ENCODE peak calls at places on chromosomes 13 and 19, in ten cellular contexts. S is left ventricle myocardium inferior; J is CD8-positive, alpha-beta T cell; L is GM12878; K is cardiac muscle cell; O is fibroblast of lung; Y is AG04450; I is stomach; A is CD4-positive, CD25-positive, alpha-beta regulatory T cell; T is GM23248. P is an unnamed sample. For H3K9me3, the result is how much of the 10 kb centered on the place peaks cover.

GRCh38 chr13:29319451-29319850 is 276.0 kb downstream of the SLC7A1 start:
- DNase-seq in A (no peak), S (no peak), J (no peak), L (no peak), T (no peak), O (no peak), I (no peak), K (no peak), Y (no peak), P (no peak)

GRCh38 chr13:44436589-44437337 is 63.1 kb downstream of the SERP2 start:
- DNase-seq in Y (peak), S (peak), T (peak), O (peak), K (peak), L (no peak), I (peak), A (peak), J (peak), P (peak)

GRCh38 chr19:49591731-49592485 is 926 bp downstream of the PRR12 start:
- DNase-seq in I (peak), Y (no peak), K (peak), T (peak), L (no peak), O (peak), J (no peak), A (peak), S (peak), P (peak)

GRCh38 chr19:50046649-50047503 is 21.1 kb downstream of the ZNF473 start:
- DNase-seq in L (no peak), K (peak), J (peak), Y (no peak), I (peak), S (peak), A (peak), O (peak), T (peak), P (peak)

GRCh38 chr13:80716610-80717081 is 375.7 kb upstream of the SPRY2 start:
- DNase-seq in K (peak), J (no peak), S (no peak), Y (no peak), T (no peak), O (peak), A (no peak), I (no peak), L (no peak), P (no peak)

GRCh38 chr13:46124531-46124966 is 19.7 kb upstream of the CPB2 start:
- DNase-seq in T (no peak), A (peak), J (no peak), L (no peak), I (no peak), K (no peak), S (no peak), O (no peak), Y (no peak), P (no peak)

GRCh38 chr13:95059306-95059705 is 241.9 kb downstream of the ABCC4 start:
- DNase-seq in J (no peak), L (no peak), S (no peak), K (no peak), Y (no peak), O (no peak), T (no peak), A (no peak), I (no peak), P (no peak)

GRCh38 chr13:29187584-29187983 is 367.4 kb downstream of the MTUS2 start:
- DNase-seq in T (no peak), S (no peak), J (no peak), O (no peak), Y (no peak), L (no peak), A (no peak), I (no peak), K (no peak), P (no peak)

GRCh38 chr13:34523401-34523800 is 418.7 kb upstream of the NBEA start:
- DNase-seq in K (no peak), O (no peak), S (no peak), T (no peak), I (no peak), L (no peak), A (no peak), Y (no peak), J (no peak), P (no peak)

GRCh38 chr19:29524912-29525870 is 603 bp upstream of the VSTM2B start:
- DNase-seq in A (no peak), O (no peak), J (no peak), I (no peak), K (no peak), Y (no peak), T (no peak), S (peak), L (no peak), P (no peak)

GRCh38 chr19:41706741-41707501 is 1.5 kb upstream of the CEACAM5 start:
- DNase-seq in L (peak), O (peak), J (peak), Y (no peak), A (peak), T (peak), I (peak), K (peak), S (peak), P (peak)

GRCh38 chr19:10611907-10612306 is 13.4 kb upstream of the SLC44A2 start:
- DNase-seq in I (no peak), L (no peak), J (no peak), S (no peak), O (no peak), T (no peak), K (no peak), Y (no peak), A (no peak), P (no peak)

GRCh38 chr13:39559838-39560237 is 43.2 kb downstream of the LHFPL6 start:
- DNase-seq in T (no peak), L (no peak), A (no peak), J (no peak), O (no peak), S (no peak), K (no peak), Y (no peak), I (no peak), P (no peak)

GRCh38 chr13:112014857-112015256 is 52.1 kb upstream of the SOX1 start:
- DNase-seq in A (no peak), S (no peak), K (peak), Y (no peak), J (no peak), O (no peak), T (no peak), I (no peak), L (no peak), P (no peak)

GRCh38 chr19:47107953-47108746 is 5.4 kb downstream of the ZC3H4 start:
- DNase-seq in T (peak), Y (no peak), A (no peak), S (no peak), J (no peak), I (no peak), K (peak), L (no peak), O (peak), P (no peak)

GRCh38 chr13:32267836-32268439 is 47.2 kb downstream of the ZAR1L start:
- DNase-seq in Y (no peak), O (no peak), I (peak), L (no peak), K (peak), A (peak), J (peak), T (no peak), S (no peak), P (peak)

GRCh38 chr19:7917292-7918061 is 2.7 kb upstream of the SNAPC2 start:
- DNase-seq in I (peak), A (peak), T (peak), S (no peak), J (no peak), L (no peak), Y (no peak), O (peak), K (peak), P (peak)

GRCh38 chr13:106597190-106597589 is 29.3 kb upstream of the ARGLU1 start:
- DNase-seq in T (peak), S (peak), A (no peak), Y (no peak), K (peak), I (no peak), L (no peak), J (no peak), O (no peak), P (no peak)

GRCh38 chr13:98869408-98870090 is 108.3 kb downstream of the DOCK9 start:
- DNase-seq in Y (no peak), L (no peak), I (peak), S (peak), A (peak), T (no peak), J (no peak), O (no peak), K (peak), P (no peak)

GRCh38 chr19:44752816-44753618 is 4.5 kb downstream of the BCL3 start:
- DNase-seq in O (peak), Y (peak), S (peak), I (peak), T (peak), J (peak), L (peak), A (peak), K (peak), P (peak)

GRCh38 chr13:109781384-109782065 is 4.9 kb downstream of the IRS2 start:
- DNase-seq in O (no peak), S (no peak), I (peak), L (no peak), T (peak), Y (no peak), A (no peak), J (no peak), K (no peak), P (no peak)

GRCh38 chr19:35248310-35249145 is at the start of gene LSR:
- DNase-seq in I (peak), L (peak), A (peak), K (no peak), S (no peak), Y (no peak), T (no peak), J (peak), O (no peak), P (peak)

GRCh38 chr19:28867978-28868377 is 345.0 kb downstream of the UQCRFS1 start:
- DNase-seq in T (no peak), O (no peak), L (no peak), A (no peak), I (no peak), J (no peak), S (no peak), K (no peak), Y (no peak), P (no peak)

GRCh38 chr13:107006646-107007045 is 438.7 kb upstream of the ARGLU1 start:
- DNase-seq in T (no peak), J (no peak), L (no peak), K (no peak), Y (no peak), I (no peak), A (no peak), S (no peak), O (no peak), P (no peak)

GRCh38 chr13:93769126-93769525 is 542.5 kb downstream of the GPC6 start:
- DNase-seq in Y (no peak), A (no peak), I (no peak), T (no peak), J (no peak), K (peak), L (no peak), S (no peak), O (peak), P (no peak)

GRCh38 chr19:41376241-41376997 is at the start of gene TMEM91:
- DNase-seq in L (no peak), Y (no peak), K (peak), A (peak), I (peak), T (peak), O (peak), S (peak), J (no peak), P (no peak)

GRCh38 chr13:46086421-46086922 is 18.4 kb downstream of the CPB2 start:
- DNase-seq in Y (no peak), S (no peak), A (no peak), J (no peak), L (no peak), K (no peak), O (no peak), I (no peak), T (no peak), P (no peak)

GRCh38 chr13:32261567-32261966 is 53.6 kb downstream of the ZAR1L start:
- DNase-seq in S (peak), T (peak), L (no peak), O (peak), A (no peak), Y (peak), I (peak), J (no peak), K (peak), P (no peak)

GRCh38 chr13:51246411-51247298 is 24.5 kb downstream of the FAM124A start:
- DNase-seq in T (no peak), Y (no peak), I (no peak), A (no peak), J (no peak), O (no peak), L (no peak), S (peak), K (no peak), P (no peak)

GRCh38 chr13:56352356-56352755 is 788.4 kb upstream of the PRR20A start:
- DNase-seq in T (no peak), A (no peak), O (no peak), J (no peak), L (no peak), S (no peak), I (no peak), K (no peak), Y (no peak), P (no peak)

GRCh38 chr13:42275098-42275471 is 3.1 kb downstream of the AKAP11 start:
- DNase-seq in Y (no peak), I (no peak), L (peak), A (peak), T (peak), S (no peak), O (no peak), K (no peak), J (no peak), P (no peak)

GRCh38 chr13:23069571-23069970 is 111.2 kb upstream of the SGCG start:
- DNase-seq in J (no peak), L (no peak), K (peak), O (peak), Y (peak), I (no peak), T (peak), S (no peak), A (no peak), P (no peak)

GRCh38 chr13:101654916-101655315 is 202.4 kb downstream of the ITGBL1 start:
- DNase-seq in J (no peak), S (no peak), I (no peak), K (peak), Y (no peak), O (peak), A (no peak), L (no peak), T (peak), P (no peak)

GRCh38 chr13:50693755-50694154 is 149.7 kb downstream of the DLEU7 start:
- DNase-seq in T (peak), S (peak), K (peak), L (no peak), A (no peak), Y (no peak), O (no peak), I (peak), J (no peak), P (no peak)

GRCh38 chr19:50555447-50556235 is 12.6 kb downstream of the LRRC4B start:
- DNase-seq in S (peak), L (no peak), O (no peak), K (no peak), I (no peak), T (no peak), A (no peak), J (no peak), Y (no peak), P (no peak)

DNA sequence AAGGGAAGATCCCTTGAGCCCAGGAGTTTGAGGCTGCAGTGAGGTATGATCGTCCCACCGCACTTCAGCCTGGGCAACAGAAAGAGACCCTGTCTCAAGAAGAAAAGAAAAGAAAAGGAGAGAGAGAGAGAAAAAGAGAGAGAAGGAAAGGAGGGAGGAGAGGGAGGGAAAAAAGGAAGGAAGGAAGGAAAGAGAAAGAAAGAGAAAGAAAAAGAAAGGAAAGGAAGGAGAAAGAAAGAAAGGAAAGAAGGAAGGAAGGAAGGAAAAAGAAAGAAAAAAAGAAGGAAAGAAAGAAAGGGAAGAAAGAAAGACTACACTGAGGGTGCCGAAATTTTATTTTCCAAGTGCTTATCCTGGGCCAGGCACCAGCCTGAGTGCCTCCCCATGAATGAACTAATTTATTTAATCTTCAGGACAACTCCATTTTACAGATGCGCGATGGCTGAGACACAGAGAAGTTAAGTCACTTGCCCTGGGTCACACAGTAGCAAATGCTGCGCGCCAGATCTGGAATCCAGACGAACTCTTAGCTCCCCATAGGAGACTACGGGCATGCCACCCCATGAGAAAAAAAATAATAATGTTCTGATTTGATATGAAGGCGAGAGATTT is 2.7 kb downstream of the CDC42EP5 start:
- DNase-seq in Y (no peak), J (no peak), T (no peak), A (no peak), K (no peak), O (no peak), I (no peak), L (no peak), S (no peak), P (no peak)
- H3K27ac ChIP-seq in Y (no peak), J (no peak), T (no peak), A (no peak), K (no peak), O (no peak), I (peak), L (no peak), S (peak), P (no peak)

DNA sequence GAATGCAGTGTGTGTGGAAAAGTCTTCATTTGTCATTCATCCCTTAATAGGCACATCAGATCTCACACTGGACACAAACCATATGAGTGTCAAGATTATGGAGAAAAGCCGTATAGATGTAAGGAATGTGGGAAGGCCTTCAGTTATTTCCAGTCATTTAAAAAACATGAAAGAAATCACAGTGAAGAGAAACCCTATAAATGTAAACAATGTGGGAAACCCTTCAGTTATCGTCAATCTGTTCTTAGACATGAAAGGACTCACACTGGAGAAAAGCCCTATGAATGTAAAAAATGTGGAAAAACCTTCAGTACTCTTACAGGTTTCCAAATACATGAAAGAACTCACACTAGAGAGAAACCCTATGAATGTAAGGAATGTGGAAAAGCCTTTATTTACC is 45.3 kb downstream of the ZNF136 start:
- DNase-seq in Y (no peak), J (no peak), T (no peak), I (no peak), A (no peak), K (no peak), O (no peak), L (no peak), S (no peak), P (no peak)
- H3K9me3 ChIP-seq in Y (under half), J (under half), T (under half), I (under half), A (under half), K (under half), O (under half), L (under half), S (half or more), P (under half)

GRCh38 chr19:1468274-1469199 is 10.5 kb downstream of the C19orf25 start:
- DNase-seq in O (peak), T (peak), S (no peak), A (peak), Y (no peak), K (no peak), I (no peak), L (no peak), J (no peak), P (no peak)
- H3K4me3 ChIP-seq in O (no peak), T (peak), S (peak), A (no peak), Y (no peak), K (peak), I (peak), L (no peak), J (peak), P (peak)

DNA sequence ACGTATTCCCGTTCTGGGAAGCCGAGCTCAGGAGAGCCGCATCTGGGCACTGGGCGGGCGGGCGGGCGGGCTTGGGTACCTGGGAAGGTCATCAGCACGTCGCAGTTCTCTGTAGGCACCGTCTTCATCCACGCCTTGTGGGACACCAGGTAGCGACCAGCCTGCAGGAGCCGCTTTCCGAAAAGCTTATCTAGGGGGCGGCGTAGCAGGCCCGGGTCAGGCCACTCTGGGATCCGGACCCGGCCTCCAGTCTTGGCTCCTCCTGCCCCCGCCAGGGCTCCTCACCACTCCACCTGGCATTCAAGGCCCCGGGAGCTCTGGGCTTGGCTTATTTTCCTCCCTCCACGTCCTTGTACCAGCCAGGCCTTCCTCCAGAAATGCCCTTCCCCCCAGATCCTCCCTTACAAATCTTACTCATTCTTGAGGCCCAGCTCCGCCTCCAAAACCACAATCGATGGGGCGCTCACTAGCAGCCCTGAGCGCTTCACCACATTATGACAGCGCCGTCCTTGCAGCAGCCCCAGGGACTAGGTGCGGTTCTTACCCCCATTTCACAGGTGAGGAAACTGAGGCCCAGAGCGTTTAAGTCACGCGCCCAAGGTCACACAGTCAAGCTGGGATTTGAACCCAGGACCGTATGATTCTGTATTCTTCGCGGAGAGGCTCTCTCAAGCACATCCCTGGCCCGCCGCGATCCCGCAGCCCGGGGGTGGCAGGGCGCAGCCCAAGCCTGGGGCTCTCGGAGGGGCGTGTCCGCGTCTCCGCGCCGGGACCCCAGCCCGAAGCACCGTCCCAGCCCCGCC is 843 bp downstream of the ANO8 start:
- DNase-seq in A (peak), K (peak), J (peak), O (peak), Y (peak), S (no peak), T (peak), L (peak), I (peak), P (peak)
- H3K27ac ChIP-seq in A (peak), K (peak), J (peak), O (peak), Y (no peak), S (peak), T (no peak), L (peak), I (peak), P (peak)

GRCh38 chr19:11721681-11722080 is 17.1 kb downstream of the ZNF823 start:
- DNase-seq in A (no peak), L (no peak), J (no peak), O (no peak), I (no peak), S (no peak), T (no peak), K (no peak), Y (no peak), P (no peak)
- H3K9me3 ChIP-seq in A (half or more), L (under half), J (under half), O (under half), I (under half), S (under half), T (under half), K (under half), Y (under half), P (under half)

P was measured in effector memory CD4-positive, alpha-beta T cell.